ENCODE peak calls at places on chromosomes 6 and 20, in seven cellular contexts. N is stimulated activated effector memory CD8-positive, alpha-beta T cell treated with anti-CD3 and anti-CD28 coated beads, Interleukin-12 subunit alpha, Interleukin-12 subunit beta, amount 100 ng/mL, for 72 hours; X is stimulated activated CD4-positive, alpha-beta T cell treated with anti-CD3 and anti-CD28 coated beads, Interleukin-12 subunit alpha, Interleukin-12 subunit beta, amount 100 ng/mL, for 48 hours; Y is T-helper 2 cell; P is NCI-H2171 treated with DMSO at 0.1 percent for 48 hours; G is MG63; F is GM18507. C is an unnamed sample.

GRCh38 chr6:163579880-163580295 is 165.4 kb downstream of the QKI start:
- DNase-seq in N (no peak), X (no peak), Y (no peak), P (no peak), G (no peak), F (no peak), C (peak)

GRCh38 chr6:14661696-14662095 is 544.1 kb downstream of the CD83 start:
- DNase-seq in N (no peak), X (no peak), Y (no peak), P (no peak), G (no peak), F (no peak), C (no peak)

GRCh38 chr6:90190181-90190580 is 106.5 kb downstream of the BACH2 start:
- DNase-seq in N (no peak), X (no peak), Y (no peak), P (no peak), G (no peak), F (no peak), C (no peak)

GRCh38 chr6:166544294-166544605 is 42.2 kb downstream of the RAMACL start:
- DNase-seq in N (no peak), X (no peak), Y (no peak), P (no peak), G (no peak), F (no peak), C (no peak)

GRCh38 chr6:121522265-121522664 is 86.8 kb downstream of the GJA1 start:
- DNase-seq in N (no peak), X (no peak), Y (no peak), P (no peak), G (peak), F (no peak), C (peak)

GRCh38 chr6:78253618-78254017 is 600.8 kb downstream of the MEI4 start:
- DNase-seq in N (no peak), X (no peak), Y (no peak), P (no peak), G (no peak), F (no peak), C (no peak)

GRCh38 chr20:8656335-8656734 is 412.6 kb upstream of the PLCB4 start:
- DNase-seq in N (no peak), X (no peak), Y (no peak), P (no peak), G (no peak), F (no peak), C (no peak)

GRCh38 chr6:68636710-68637470 is 1.8 kb downstream of the ADGRB3 start:
- DNase-seq in N (no peak), X (no peak), Y (no peak), P (no peak), G (no peak), F (no peak), C (peak)

GRCh38 chr6:13711384-13711725 is 280 bp downstream of the RANBP9 start:
- DNase-seq in N (no peak), X (peak), Y (peak), P (peak), G (no peak), F (no peak), C (no peak)

GRCh38 chr6:137715589-137716045 is 151.4 kb upstream of the TNFAIP3 start:
- DNase-seq in N (no peak), X (no peak), Y (peak), P (no peak), G (no peak), F (no peak), C (no peak)

GRCh38 chr6:167106401-167106800 is 16.5 kb upstream of the CCR6 start:
- DNase-seq in N (no peak), X (no peak), Y (no peak), P (no peak), G (no peak), F (no peak), C (no peak)

GRCh38 chr6:170317718-170318117 is 11.2 kb downstream of the FAM120B start:
- DNase-seq in N (no peak), X (no peak), Y (no peak), P (no peak), G (no peak), F (no peak), C (no peak)

GRCh38 chr6:168050225-168050796 is 28.7 kb downstream of the FRMD1 start:
- DNase-seq in N (no peak), X (no peak), Y (no peak), P (no peak), G (no peak), F (no peak), C (no peak)

C was measured in cerebellar cortex.